ENCODE peak calls at places on chromosome 1, in four cellular contexts. N is H1, O is MM.1S, S is fibroblast of lung. G is an unnamed sample.

GRCh38 chr1:10401281-10401680 is 2.4 kb downstream of the PGD start:
- DNase-seq in N (no peak), O (no peak), S (peak), G (no peak)

GRCh38 chr1:42739753-42740700 is at the start of gene CLDN19:
- DNase-seq in N (peak), O (no peak), S (no peak), G (no peak)

GRCh38 chr1:239803666-239804228 is 287.9 kb upstream of the FMN2 start:
- DNase-seq in N (no peak), O (no peak), S (no peak), G (no peak)

GRCh38 chr1:55214903-55215193 is 316 bp downstream of the USP24 start:
- DNase-seq in N (peak), O (no peak), S (peak), G (no peak)

GRCh38 chr1:6026095-6026809 is 19.4 kb upstream of the KCNAB2 start:
- DNase-seq in N (peak), O (peak), S (no peak), G (no peak)

GRCh38 chr1:181033799-181034391 is at the start of gene MR1:
- DNase-seq in N (no peak), O (peak), S (peak), G (no peak)

GRCh38 chr1:86487131-86487804 is 18.5 kb downstream of the CLCA1 start:
- DNase-seq in N (no peak), O (no peak), S (peak), G (peak)

GRCh38 chr1:184906771-184907170 is 67.5 kb downstream of the NIBAN1 start:
- DNase-seq in N (no peak), O (no peak), S (peak), G (peak)

GRCh38 chr1:211339631-211340041 is 13.0 kb downstream of the TRAF5 start:
- DNase-seq in N (peak), O (no peak), S (no peak), G (no peak)

GRCh38 chr1:172826096-172826741 is 167.3 kb downstream of the FASLG start:
- DNase-seq in N (no peak), O (peak), S (peak), G (peak)

GRCh38 chr1:228280961-228281591 is 73.2 kb downstream of the OBSCN start:
- DNase-seq in N (no peak), O (no peak), S (no peak), G (no peak)

GRCh38 chr1:235831148-235831547 is 35.6 kb downstream of the LYST start:
- DNase-seq in N (no peak), O (no peak), S (peak), G (peak)

GRCh38 chr1:4728319-4729107 is 74.1 kb downstream of the AJAP1 start:
- DNase-seq in N (no peak), O (no peak), S (no peak), G (no peak)
- H3K4me3 ChIP-seq in N (no peak), O (no peak), S (no peak), G (no peak)

GRCh38 chr1:99685516-99686180 is 39.7 kb downstream of the PALMD start:
- DNase-seq in N (peak), O (peak), S (peak), G (peak)
- TF ChIP-seq CTCF in N (peak), O (peak), S (peak), G (peak)

GRCh38 chr1:230713915-230714764 is at the start of gene AGT:
- DNase-seq in N (no peak), O (no peak), S (peak), G (peak)
- H3K4me3 ChIP-seq in N (no peak), O (no peak), S (no peak), G (no peak)

DNA sequence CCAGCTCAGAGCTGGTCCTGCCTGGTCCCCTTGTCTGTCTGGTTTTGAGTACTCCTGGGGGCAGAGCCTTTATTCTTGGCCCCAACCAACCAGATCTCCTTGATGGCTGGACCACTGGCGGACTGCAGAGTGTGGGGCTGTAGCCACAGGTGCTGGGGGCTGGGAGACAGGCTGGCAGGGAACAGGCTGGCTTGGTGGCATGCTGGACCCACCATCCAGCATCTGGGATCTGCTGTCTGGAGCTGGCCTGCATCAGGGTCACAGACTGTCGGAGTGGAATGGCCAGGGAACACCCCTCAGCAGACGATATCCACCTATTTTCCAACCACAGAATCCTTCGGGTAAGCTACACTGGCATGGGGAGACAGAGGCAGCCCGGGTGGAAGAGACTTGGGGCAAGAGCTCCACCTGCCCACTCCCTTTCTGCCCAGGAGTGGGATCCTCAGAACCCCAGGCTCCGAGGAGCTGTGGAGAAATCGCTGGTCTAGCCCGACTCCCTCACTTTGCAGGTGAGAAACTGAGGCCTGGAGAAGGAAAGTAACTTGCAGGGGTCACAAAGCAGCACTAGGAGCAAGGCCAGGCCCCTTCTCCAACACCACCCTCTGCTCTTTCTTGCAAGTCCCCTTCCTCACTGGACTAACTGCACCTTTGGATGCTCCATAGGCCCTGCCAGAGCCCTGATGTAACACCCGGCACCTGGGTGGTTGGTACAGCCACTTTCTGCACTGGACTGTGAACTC is 40.6 kb downstream of the TNNT2 start:
- DNase-seq in N (no peak), O (no peak), S (no peak), G (no peak)
- TF ChIP-seq CTCF in N (no peak), O (no peak), S (no peak), G (no peak)

GRCh38 chr1:178037510-178038253 is 56.2 kb upstream of the RASAL2 start:
- DNase-seq in N (peak), O (peak), S (peak), G (no peak)
- H3K4me3 ChIP-seq in N (peak), O (no peak), S (peak), G (peak)

DNA sequence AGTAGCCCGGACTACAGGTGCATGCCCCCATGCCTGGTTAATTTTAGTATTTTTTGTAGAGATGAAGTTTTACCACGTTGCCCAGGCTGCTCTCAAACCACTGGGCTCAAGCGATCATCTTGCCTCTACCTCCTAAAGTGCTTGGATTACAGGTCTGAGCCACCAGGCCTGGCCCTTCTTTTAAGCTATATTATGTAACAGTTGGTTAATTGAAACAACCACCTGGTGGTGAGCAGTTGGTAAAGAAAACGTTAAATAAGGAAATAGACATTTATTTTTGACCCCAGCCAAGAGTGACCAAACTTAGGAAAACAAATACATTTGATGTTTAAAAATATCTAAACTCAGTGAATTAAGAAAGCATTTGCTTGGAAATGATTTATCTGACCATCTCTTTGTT is 12.1 kb upstream of the PDC start:
- DNase-seq in N (no peak), O (no peak), S (no peak), G (no peak)
- TF ChIP-seq CTCF in N (no peak), O (no peak), S (no peak), G (no peak)

DNA sequence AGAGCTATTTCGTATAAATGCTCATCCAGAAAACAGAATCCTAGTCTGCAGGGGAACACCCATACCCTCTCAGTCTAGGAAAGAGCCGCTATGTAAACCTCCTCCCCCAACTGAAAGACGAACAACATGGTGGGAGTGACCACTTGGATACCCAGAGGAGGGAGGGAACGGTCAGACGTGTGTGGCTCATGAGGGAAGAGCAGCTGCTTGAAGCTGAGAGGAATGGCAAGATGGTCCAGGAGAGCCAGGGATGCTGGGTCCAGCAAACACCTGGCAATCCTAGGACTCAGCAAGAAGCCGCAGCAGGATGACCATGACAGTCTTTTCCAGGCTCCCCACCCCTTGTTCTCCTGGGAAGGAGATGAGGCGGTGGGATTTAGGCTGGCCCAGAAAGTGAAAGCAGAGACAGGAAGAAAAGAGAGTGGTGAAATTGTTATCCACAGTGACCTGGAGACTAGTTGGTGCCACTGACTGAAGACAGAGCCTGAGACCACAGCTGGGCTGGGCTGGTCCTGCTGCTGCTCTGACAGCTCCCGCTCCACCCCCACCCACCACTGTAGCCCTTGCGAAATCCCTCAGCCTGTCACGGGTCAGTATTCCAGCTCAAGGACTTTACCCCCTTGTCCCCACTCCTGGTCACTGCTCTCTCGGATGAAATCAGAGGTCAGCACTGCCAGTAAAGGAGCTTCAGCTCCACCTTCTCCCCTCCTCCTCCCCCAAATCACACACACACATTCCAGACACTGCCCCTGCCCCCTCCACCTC is 3.6 kb downstream of the CERS2 start:
- DNase-seq in N (no peak), O (no peak), S (peak), G (no peak)
- H3K4me3 ChIP-seq in N (peak), O (no peak), S (peak), G (peak)

GRCh38 chr1:45499415-45499769 is 481 bp downstream of the CCDC163 start:
- DNase-seq in N (no peak), O (no peak), S (no peak), G (no peak)
- TF ChIP-seq CTCF in N (no peak), O (no peak), S (no peak), G (no peak)